ENCODE peak calls at places on chromosomes 12 and 14, in five cellular contexts. One of them, this sample, is unnamed.

GRCh38 chr12:91163116-91163515 is 19.5 kb downstream of the DCN start:
- DNase-seq in EL: no peak
- DNase-seq in activated T-cell treated with anti-CD3 and anti-CD28 coated beads, Interleukin-2, amount 50 U/mL, for 72 hours: no peak
- DNase-seq in omental fat pad: no peak
- DNase-seq in stimulated activated CD8-positive, alpha-beta memory T cell treated with anti-CD3 and anti-CD28 coated beads, Interleukin-2, amount 100 ng/mL, for 1 hour: no peak
- DNase-seq in this sample: no peak

GRCh38 chr14:61589691-61590521 is 105.4 kb upstream of the HIF1A start:
- DNase-seq in EL: no peak
- DNase-seq in activated T-cell treated with anti-CD3 and anti-CD28 coated beads, Interleukin-2, amount 50 U/mL, for 72 hours: no peak
- DNase-seq in omental fat pad: no peak
- DNase-seq in stimulated activated CD8-positive, alpha-beta memory T cell treated with anti-CD3 and anti-CD28 coated beads, Interleukin-2, amount 100 ng/mL, for 1 hour: no peak
- DNase-seq in this sample: no peak

GRCh38 chr12:68867606-68868005 is 59.6 kb downstream of the MDM2 start:
- DNase-seq in EL: no peak
- DNase-seq in activated T-cell treated with anti-CD3 and anti-CD28 coated beads, Interleukin-2, amount 50 U/mL, for 72 hours: no peak
- DNase-seq in omental fat pad: no peak
- DNase-seq in stimulated activated CD8-positive, alpha-beta memory T cell treated with anti-CD3 and anti-CD28 coated beads, Interleukin-2, amount 100 ng/mL, for 1 hour: no peak
- DNase-seq in this sample: no peak

GRCh38 chr12:26612203-26612602 is 220.8 kb downstream of the ITPR2 start:
- DNase-seq in EL: no peak
- DNase-seq in activated T-cell treated with anti-CD3 and anti-CD28 coated beads, Interleukin-2, amount 50 U/mL, for 72 hours: no peak
- DNase-seq in omental fat pad: no peak
- DNase-seq in stimulated activated CD8-positive, alpha-beta memory T cell treated with anti-CD3 and anti-CD28 coated beads, Interleukin-2, amount 100 ng/mL, for 1 hour: no peak
- DNase-seq in this sample: no peak

GRCh38 chr12:71164166-71164876 is 6.5 kb upstream of the TSPAN8 start:
- DNase-seq in EL: no peak
- DNase-seq in activated T-cell treated with anti-CD3 and anti-CD28 coated beads, Interleukin-2, amount 50 U/mL, for 72 hours: no peak
- DNase-seq in omental fat pad: no peak
- DNase-seq in stimulated activated CD8-positive, alpha-beta memory T cell treated with anti-CD3 and anti-CD28 coated beads, Interleukin-2, amount 100 ng/mL, for 1 hour: no peak
- DNase-seq in this sample: no peak

GRCh38 chr12:107515446-107515958 is 170.1 kb upstream of the PWP1 start:
- DNase-seq in EL: peak
- DNase-seq in activated T-cell treated with anti-CD3 and anti-CD28 coated beads, Interleukin-2, amount 50 U/mL, for 72 hours: peak
- DNase-seq in omental fat pad: peak
- DNase-seq in stimulated activated CD8-positive, alpha-beta memory T cell treated with anti-CD3 and anti-CD28 coated beads, Interleukin-2, amount 100 ng/mL, for 1 hour: no peak
- DNase-seq in this sample: peak

GRCh38 chr12:80045594-80045993 is 53.7 kb upstream of the OTOGL start:
- DNase-seq in EL: peak
- DNase-seq in activated T-cell treated with anti-CD3 and anti-CD28 coated beads, Interleukin-2, amount 50 U/mL, for 72 hours: no peak
- DNase-seq in omental fat pad: no peak
- DNase-seq in stimulated activated CD8-positive, alpha-beta memory T cell treated with anti-CD3 and anti-CD28 coated beads, Interleukin-2, amount 100 ng/mL, for 1 hour: no peak
- DNase-seq in this sample: peak

GRCh38 chr12:117188961-117189724 is 1.1 kb downstream of the FBXO21 start:
- DNase-seq in EL: peak
- DNase-seq in activated T-cell treated with anti-CD3 and anti-CD28 coated beads, Interleukin-2, amount 50 U/mL, for 72 hours: no peak
- DNase-seq in omental fat pad: no peak
- DNase-seq in stimulated activated CD8-positive, alpha-beta memory T cell treated with anti-CD3 and anti-CD28 coated beads, Interleukin-2, amount 100 ng/mL, for 1 hour: no peak
- DNase-seq in this sample: peak

GRCh38 chr12:96513681-96514080 is 24.3 kb downstream of the CFAP54 start:
- DNase-seq in EL: no peak
- DNase-seq in activated T-cell treated with anti-CD3 and anti-CD28 coated beads, Interleukin-2, amount 50 U/mL, for 72 hours: no peak
- DNase-seq in omental fat pad: no peak
- DNase-seq in stimulated activated CD8-positive, alpha-beta memory T cell treated with anti-CD3 and anti-CD28 coated beads, Interleukin-2, amount 100 ng/mL, for 1 hour: no peak
- DNase-seq in this sample: no peak

This sample was measured in PC-3.